ENCODE peak calls at places on chromosome X, in six cellular contexts. X is stomach, I is upper lobe of left lung, W is endothelial cell of umbilical vein, F is GM23338, P is HCT116. S is an unnamed sample. For H3K4me1, the result is how much of the 10 kb centered on the place peaks cover.

GRCh38 chrX:53682885-53683555 is 3.5 kb downstream of the HUWE1 start:
- DNase-seq in W (peak), I (no peak), P (no peak), X (no peak), F (peak), S (no peak)

GRCh38 chrX:46710425-46710824 is 48.5 kb downstream of the SLC9A7 start:
- DNase-seq in P (no peak), W (no peak), X (no peak), F (peak), I (no peak), S (no peak)

GRCh38 chrX:54386314-54386713 is 28.5 kb upstream of the WNK3 start:
- DNase-seq in P (no peak), I (no peak), W (peak), X (no peak), F (no peak), S (no peak)

GRCh38 chrX:132488819-132489255 is at the start of gene MBNL3:
- DNase-seq in P (no peak), I (peak), X (peak), F (peak), W (peak), S (peak)

GRCh38 chrX:153454901-153455550 is 9.2 kb upstream of the TREX2 start:
- DNase-seq in I (no peak), X (no peak), P (no peak), F (no peak), W (no peak), S (no peak)

GRCh38 chrX:47501226-47502071 is 18.4 kb upstream of the ZNF41 start:
- DNase-seq in W (no peak), X (no peak), F (peak), P (no peak), I (no peak), S (no peak)

GRCh38 chrX:17262123-17262522 is 112.9 kb upstream of the NHS start:
- DNase-seq in P (no peak), W (no peak), I (no peak), X (no peak), F (no peak), S (no peak)

GRCh38 chrX:47574096-47574553 is 8.1 kb upstream of the TIMP1 start:
- DNase-seq in I (peak), F (peak), P (no peak), W (no peak), X (no peak), S (no peak)

GRCh38 chrX:10199212-10199611 is 42.4 kb downstream of the CLCN4 start:
- DNase-seq in I (no peak), X (no peak), W (peak), P (no peak), F (no peak), S (peak)

GRCh38 chrX:107826286-107827136 is 845 bp downstream of the MID2 start:
- DNase-seq in F (peak), W (peak), P (no peak), X (peak), I (peak), S (peak)

GRCh38 chrX:11509786-11510185 is 155.9 kb downstream of the ARHGAP6 start:
- DNase-seq in F (no peak), X (no peak), P (no peak), I (no peak), W (peak), S (no peak)

GRCh38 chrX:134423606-134424005 is 36.4 kb upstream of the HPRT1 start:
- DNase-seq in X (no peak), W (peak), F (no peak), I (no peak), P (no peak), S (no peak)

GRCh38 chrX:27893211-27893610 is 85.4 kb downstream of the MAGEB10 start:
- DNase-seq in X (no peak), I (no peak), W (no peak), F (no peak), P (no peak), S (no peak)

GRCh38 chrX:133249659-133250058 is 31.5 kb upstream of the TFDP3 start:
- DNase-seq in X (no peak), W (no peak), P (no peak), F (no peak), I (no peak), S (no peak)

GRCh38 chrX:144916785-144917184 is 330.5 kb upstream of the SPANXN1 start:
- DNase-seq in P (no peak), I (no peak), X (no peak), F (peak), W (no peak), S (no peak)

GRCh38 chrX:71216446-71216845 is 6.6 kb upstream of the GJB1 start:
- DNase-seq in X (no peak), W (no peak), P (no peak), F (no peak), I (no peak), S (no peak)

GRCh38 chrX:77431227-77431626 is 16.0 kb upstream of the FGF16 start:
- DNase-seq in I (no peak), F (peak), W (no peak), X (no peak), P (no peak), S (no peak)

GRCh38 chrX:125757794-125758564 is 408.1 kb downstream of the DCAF12L2 start:
- DNase-seq in I (no peak), F (no peak), P (no peak), X (no peak), W (no peak), S (no peak)

GRCh38 chrX:124478046-124478445 is 131.7 kb downstream of the SH2D1A start:
- DNase-seq in I (no peak), F (no peak), P (no peak), X (no peak), W (no peak), S (no peak)

GRCh38 chrX:536616-537015 is 94.0 kb upstream of the SHOX start:
- DNase-seq in X (no peak), W (no peak), F (no peak), P (no peak), I (no peak), S (no peak)

GRCh38 chrX:104864296-104864695 is 298.3 kb downstream of the IL1RAPL2 start:
- DNase-seq in I (no peak), W (no peak), X (no peak), P (no peak), F (no peak), S (no peak)

GRCh38 chrX:6279277-6279909 is 50.7 kb upstream of the NLGN4X start:
- DNase-seq in F (peak), W (no peak), I (no peak), P (no peak), X (no peak), S (no peak)

GRCh38 chrX:34884693-34885277 is 57.8 kb upstream of the FAM47B start:
- DNase-seq in P (no peak), W (peak), F (no peak), I (no peak), X (no peak), S (no peak)

GRCh38 chrX:44744828-44745227 is 99.0 kb upstream of the DUSP21 start:
- DNase-seq in P (no peak), X (no peak), W (no peak), F (no peak), I (no peak), S (no peak)

GRCh38 chrX:80266979-80267378 is 153.3 kb upstream of the TENT5D start:
- DNase-seq in W (no peak), P (no peak), X (no peak), F (no peak), I (no peak), S (no peak)

GRCh38 chrX:134935286-134935685 is 55.5 kb upstream of the SMIM10 start:
- DNase-seq in F (no peak), W (no peak), P (no peak), X (no peak), I (no peak), S (no peak)

GRCh38 chrX:14528629-14529287 is 578 bp upstream of the GLRA2 start:
- DNase-seq in W (no peak), P (peak), X (peak), F (peak), I (no peak), S (peak)

GRCh38 chrX:115226929-115227328 is 7.0 kb downstream of the LRCH2 start:
- DNase-seq in P (peak), X (no peak), F (peak), I (no peak), W (peak), S (no peak)

GRCh38 chrX:42748067-42748850 is 29.7 kb downstream of the PPP1R2C start:
- DNase-seq in I (no peak), P (no peak), W (peak), X (no peak), F (no peak), S (no peak)

GRCh38 chrX:154749856-154750255 is 1.0 kb downstream of the GAB3 start:
- DNase-seq in X (no peak), I (no peak), F (no peak), P (no peak), W (no peak), S (no peak)

GRCh38 chrX:53930513-53931380 is 113.5 kb downstream of the PHF8 start:
- DNase-seq in P (no peak), I (no peak), F (no peak), W (no peak), X (no peak), S (no peak)

GRCh38 chrX:70907900-70908299 is 611 bp downstream of the TEX11 start:
- DNase-seq in P (no peak), W (no peak), X (no peak), F (peak), I (no peak), S (no peak)

GRCh38 chrX:31580227-31580626 is 508.4 kb upstream of the FTHL17 start:
- DNase-seq in X (no peak), F (peak), P (no peak), I (no peak), W (no peak), S (no peak)

GRCh38 chrX:31580726-31581125 is 508.9 kb upstream of the FTHL17 start:
- DNase-seq in W (peak), F (peak), X (no peak), P (no peak), I (no peak), S (no peak)
- H3K27ac ChIP-seq in W (peak), F (peak), X (no peak), P (no peak), I (no peak), S (no peak)

DNA sequence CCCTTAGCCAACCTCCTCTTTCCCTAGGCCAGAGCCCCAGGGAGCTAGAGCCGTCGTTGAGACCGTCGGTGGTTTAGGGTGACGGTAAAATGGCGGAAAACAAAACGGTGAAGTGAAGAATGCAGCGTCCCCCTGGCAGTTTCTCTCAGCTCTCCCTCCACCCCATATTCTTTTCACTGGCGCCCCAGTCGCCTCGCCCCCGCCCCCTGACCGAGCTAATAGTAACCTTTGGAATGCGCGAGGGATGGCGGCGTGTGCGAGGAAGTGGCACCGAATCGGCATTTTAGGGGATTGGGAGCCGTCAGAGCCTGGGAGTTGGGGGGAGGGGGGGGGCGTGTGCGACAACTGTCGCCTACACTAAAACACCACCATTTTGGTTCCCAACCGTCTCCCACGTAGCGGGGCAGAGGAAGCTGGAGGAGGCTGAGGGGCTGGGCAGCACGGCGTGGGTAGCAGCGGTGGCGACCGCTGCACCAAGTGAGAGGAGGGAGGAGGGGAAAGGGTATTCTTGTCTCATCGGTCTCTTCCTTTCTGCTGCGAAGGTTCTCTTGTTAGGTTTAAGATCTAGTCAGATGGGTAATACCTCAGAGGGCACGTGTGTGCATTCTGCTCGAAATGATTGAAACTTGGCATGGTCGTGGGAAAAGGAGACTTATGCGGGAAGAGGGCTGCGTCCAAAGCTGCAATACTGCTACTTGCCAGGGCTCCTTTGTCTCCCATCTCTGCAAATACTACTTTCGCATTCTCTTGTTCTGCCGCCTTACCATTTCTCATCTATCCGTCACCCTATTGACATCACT is 820 bp downstream of the ZNF711 start:
- DNase-seq in F (peak), I (peak), P (no peak), W (peak), X (no peak), S (peak)
- TF ChIP-seq POLR2AphosphoS5 in F (no peak), I (no peak), P (no peak), W (no peak), X (no peak), S (no peak)

GRCh38 chrX:39869846-39870601 is 227.7 kb downstream of the BCOR start:
- DNase-seq in P (no peak), I (no peak), F (no peak), W (peak), X (no peak), S (no peak)
- H3K4me1 ChIP-seq in P (under half), I (under half), F (under half), W (under half), X (under half), S (under half)

GRCh38 chrX:13008189-13008533 is 33.3 kb downstream of the TMSB4X start:
- DNase-seq in F (no peak), I (no peak), W (no peak), X (no peak), P (no peak), S (no peak)
- H3K27ac ChIP-seq in F (no peak), I (no peak), W (no peak), X (peak), P (no peak), S (peak)

DNA sequence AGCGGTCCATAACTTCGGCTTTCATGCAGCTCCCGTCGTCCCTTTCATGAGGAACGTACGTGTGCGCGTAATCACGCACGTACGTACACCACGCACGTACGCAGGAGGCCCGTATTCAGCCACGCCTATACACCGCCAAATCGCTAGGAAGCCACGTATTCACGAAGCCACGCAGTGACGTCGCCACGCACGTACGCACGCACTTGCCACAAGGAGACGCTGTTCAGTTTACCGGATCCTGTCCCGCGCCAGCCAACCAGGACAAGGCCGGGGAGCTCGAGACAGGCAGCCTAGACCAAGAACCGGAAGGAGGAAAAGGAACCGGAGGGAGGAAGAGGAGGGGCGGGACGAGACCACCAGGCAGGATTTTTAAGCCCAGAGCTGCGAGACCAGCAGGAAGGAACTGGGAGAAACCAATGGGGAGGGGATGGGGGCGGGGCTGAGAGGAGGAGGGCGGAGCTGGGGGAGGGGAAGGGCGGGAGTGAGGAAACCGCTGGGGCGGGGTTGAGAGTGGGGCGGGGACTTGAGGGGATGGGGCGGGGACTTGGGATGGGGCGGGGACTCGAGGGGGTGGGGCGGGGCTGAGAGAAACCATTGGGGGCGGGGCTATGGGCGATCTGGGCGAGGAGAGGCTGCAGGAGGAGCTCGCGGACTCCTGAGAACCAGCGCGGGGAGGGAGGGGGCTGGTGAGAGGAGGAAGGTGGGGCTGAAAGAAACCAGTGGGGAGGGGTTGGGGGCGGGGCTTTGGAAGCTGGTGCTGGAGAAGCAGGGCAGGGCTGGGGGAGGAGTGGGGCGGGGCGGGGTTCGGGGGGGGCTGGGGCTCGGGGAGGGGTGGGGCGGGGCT is at the start of gene EOLA2:
- DNase-seq in P (peak), W (peak), X (peak), I (peak), F (peak), S (peak)
- TF ChIP-seq POLR2AphosphoS5 in P (peak), W (no peak), X (peak), I (peak), F (peak), S (peak)

DNA sequence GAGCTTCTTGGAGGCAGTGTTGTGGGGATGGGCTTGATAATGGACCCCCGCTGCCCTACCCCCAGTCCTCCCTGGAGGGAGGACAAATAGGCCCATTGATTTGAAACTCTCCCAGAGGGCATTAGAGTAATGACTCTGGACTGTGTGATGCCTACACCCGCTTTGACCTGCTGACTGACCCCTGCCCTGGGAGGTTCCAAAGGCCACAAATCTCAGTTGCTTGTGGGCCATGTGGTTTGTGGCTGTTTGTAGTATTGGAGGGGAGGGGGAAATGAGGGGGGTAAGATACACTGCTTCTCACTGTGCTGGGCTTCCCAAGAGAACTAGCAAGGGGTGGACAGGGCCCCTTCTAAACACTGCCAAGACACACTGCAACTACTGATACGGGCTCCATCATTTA is 27.6 kb upstream of the BCORL1 start:
- DNase-seq in P (no peak), W (no peak), F (no peak), I (no peak), X (no peak), S (no peak)
- H3K4me1 ChIP-seq in P (under half), W (under half), F (under half), I (under half), X (under half), S (under half)

DNA sequence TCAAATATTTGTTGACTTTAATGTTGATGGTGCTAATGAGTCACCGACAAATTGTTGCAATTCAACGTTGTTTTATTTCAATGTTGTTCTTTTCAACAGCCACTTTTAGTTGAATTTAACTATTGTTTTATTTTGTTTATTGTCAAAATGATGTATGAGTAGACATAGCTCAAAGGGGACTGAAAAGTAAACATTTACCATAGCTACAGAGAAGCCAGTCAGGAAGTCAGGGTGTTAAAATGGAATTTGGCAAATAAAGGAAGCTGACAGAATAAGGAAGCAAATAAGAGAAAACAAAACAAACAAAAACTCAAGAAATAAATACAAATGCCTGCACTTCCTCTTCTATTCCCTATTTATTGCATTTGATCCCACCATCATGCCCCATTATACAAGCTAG is 648.4 kb upstream of the HTR2C start:
- DNase-seq in F (no peak), X (no peak), W (no peak), P (no peak), I (no peak), S (no peak)
- H3K27ac ChIP-seq in F (no peak), X (no peak), W (no peak), P (no peak), I (no peak), S (no peak)

DNA sequence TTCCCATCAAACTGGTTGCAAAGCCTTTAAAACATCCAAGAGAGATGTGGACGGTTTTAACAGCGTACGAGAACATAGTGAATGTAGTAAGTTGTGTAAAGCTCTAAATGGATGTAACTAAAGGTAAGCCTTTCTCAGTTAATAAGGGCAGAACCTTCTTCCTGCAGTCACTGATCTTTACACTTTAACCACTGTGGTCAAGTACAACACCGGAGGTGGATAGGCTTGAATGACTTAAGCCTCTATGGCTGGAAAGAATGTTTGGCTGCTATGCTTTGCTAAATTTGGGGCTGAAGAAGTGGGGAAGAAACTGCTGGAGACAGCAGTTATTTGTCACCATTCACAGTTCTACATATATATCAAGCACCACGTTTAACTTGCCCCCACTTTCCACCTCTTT is 285.1 kb upstream of the FMR1 start:
- DNase-seq in F (no peak), I (no peak), X (no peak), W (no peak), P (no peak), S (no peak)
- TF ChIP-seq POLR2AphosphoS5 in F (no peak), I (no peak), X (no peak), W (no peak), P (no peak), S (no peak)

S was measured in spleen.